ENCODE peak calls at places on chromosome 15, in eight cellular contexts. C, F, E, L, D, B, P and I are unnamed samples.
A peak's percentile ranks its signal among the peaks of the same experiment; 100 is the strongest.

GRCh38 chr15:100529556-100529955 is 806 bp upstream of the CERS3 start:
- DNase-seq in C (no peak), F (no peak), E (no peak), L (no peak), D (no peak), B (no peak), P (no peak), I (no peak)

GRCh38 chr15:62099171-62099601 is 32.4 kb downstream of the C2CD4A start:
- DNase-seq in C (peak; percentile 42), F (peak; percentile 45), E (no peak), L (no peak), D (no peak), B (no peak), P (no peak), I (no peak)

GRCh38 chr15:79157631-79158592 is 67.3 kb upstream of the RASGRF1 start:
- DNase-seq in C (no peak), F (no peak), E (no peak), L (no peak), D (no peak), B (no peak), P (no peak), I (no peak)

GRCh38 chr15:98580577-98580976 is 67.8 kb upstream of the IGF1R start:
- DNase-seq in C (peak; percentile 12), F (no peak), E (no peak), L (no peak), D (no peak), B (no peak), P (no peak), I (no peak)

GRCh38 chr15:82999905-83000671 is 11.4 kb downstream of the C15orf40 start:
- DNase-seq in C (peak; percentile 83), F (peak; percentile 41), E (no peak), L (no peak), D (peak; percentile 54), B (no peak), P (no peak), I (no peak)

GRCh38 chr15:80163217-80163616 is 10.4 kb downstream of the FAH start:
- DNase-seq in C (no peak), F (no peak), E (no peak), L (no peak), D (no peak), B (no peak), P (peak; percentile 59), I (no peak)

GRCh38 chr15:49155834-49156627 is 632 bp upstream of the COPS2 start:
- DNase-seq in C (peak; percentile 44), F (no peak), E (no peak), L (no peak), D (no peak), B (no peak), P (no peak), I (no peak)

GRCh38 chr15:70559223-70559823 is 204.0 kb downstream of the UACA start:
- DNase-seq in C (peak; percentile 67), F (no peak), E (peak; percentile 31), L (peak; percentile 39), D (no peak), B (peak; percentile 38), P (no peak), I (peak; percentile 6)

GRCh38 chr15:83299462-83299861 is 15.0 kb upstream of the BNC1 start:
- DNase-seq in C (no peak), F (no peak), E (no peak), L (no peak), D (no peak), B (no peak), P (no peak), I (no peak)

GRCh38 chr15:57356636-57357035 is 19.7 kb upstream of the CGNL1 start:
- DNase-seq in C (peak; percentile 50), F (no peak), E (no peak), L (no peak), D (no peak), B (no peak), P (no peak), I (no peak)

GRCh38 chr15:71752604-71753289 is 57.6 kb upstream of the NR2E3 start:
- DNase-seq in C (peak; percentile 92), F (peak; percentile 80), E (no peak), L (peak; percentile 33), D (peak; percentile 93), B (no peak), P (no peak), I (no peak)

GRCh38 chr15:57379487-57379886 is 3.2 kb downstream of the CGNL1 start:
- DNase-seq in C (no peak), F (no peak), E (no peak), L (no peak), D (no peak), B (no peak), P (no peak), I (no peak)

GRCh38 chr15:49589030-49589429 is 31.6 kb downstream of the FAM227B start:
- DNase-seq in C (peak; percentile 18), F (no peak), E (no peak), L (no peak), D (no peak), B (no peak), P (no peak), I (no peak)

GRCh38 chr15:100713163-100713867 is 110.9 kb downstream of the ASB7 start:
- DNase-seq in C (peak; percentile 86), F (peak; percentile 64), E (no peak), L (no peak), D (peak; percentile 97), B (no peak), P (peak; percentile 63), I (no peak)

GRCh38 chr15:99682455-99682854 is 50.8 kb downstream of the LYSMD4 start:
- DNase-seq in C (peak; percentile 88), F (no peak), E (no peak), L (no peak), D (no peak), B (no peak), P (no peak), I (no peak)

GRCh38 chr15:47516576-47517371 is 200.5 kb upstream of the SEMA6D start:
- DNase-seq in C (peak; percentile 32), F (no peak), E (no peak), L (no peak), D (no peak), B (no peak), P (no peak), I (no peak)

GRCh38 chr15:38610748-38611147 is 46.1 kb upstream of the RASGRP1 start:
- DNase-seq in C (no peak), F (no peak), E (no peak), L (no peak), D (no peak), B (no peak), P (no peak), I (no peak)

GRCh38 chr15:100285641-100286295 is 56.0 kb downstream of the ADAMTS17 start:
- DNase-seq in C (no peak), F (no peak), E (no peak), L (no peak), D (no peak), B (no peak), P (no peak), I (no peak)

GRCh38 chr15:40911693-40912092 is 17.4 kb downstream of the VPS18 start:
- DNase-seq in C (no peak), F (no peak), E (no peak), L (no peak), D (no peak), B (no peak), P (no peak), I (no peak)

GRCh38 chr15:75835990-75836952 is 7.0 kb upstream of the UBE2Q2 start:
- DNase-seq in C (no peak), F (no peak), E (no peak), L (no peak), D (no peak), B (no peak), P (no peak), I (no peak)
- H3K27ac ChIP-seq in C (no peak overlapping the region), F (no peak overlapping the region), E (peak overlapping the region; percentile 59), L (peak overlapping the region; percentile 2), D (no peak overlapping the region), B (no peak overlapping the region), P (no peak overlapping the region), I (peak overlapping the region; percentile 39)

DNA sequence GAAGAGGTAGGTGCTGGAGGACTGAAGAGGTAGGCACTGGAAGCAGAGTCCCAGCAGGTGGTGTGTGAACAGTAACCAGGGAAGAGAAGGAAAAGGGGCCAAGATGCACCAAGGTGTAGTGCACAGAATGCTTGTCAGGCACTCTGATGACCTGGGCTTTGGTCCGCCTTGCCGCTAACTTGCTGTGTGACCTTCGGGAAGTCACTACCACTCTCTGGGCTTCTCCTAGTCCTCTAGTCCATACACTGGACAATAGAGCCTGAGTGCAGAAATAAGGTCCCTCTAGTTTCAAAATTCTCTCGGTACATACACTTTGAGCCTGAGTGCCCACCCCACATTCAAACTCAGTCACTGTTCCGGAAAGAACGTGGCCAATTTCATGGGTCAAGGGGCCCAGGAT is 24.1 kb downstream of the ANP32A start:
- DNase-seq in C (no peak), F (no peak), E (no peak), L (no peak), D (no peak), B (no peak), P (no peak), I (no peak)
- H3K4me1 ChIP-seq in C (peaks cover 63% of the 10 kb centered on the region), F (peaks cover 33% of the 10 kb centered on the region), E (peaks cover 95% of the 10 kb centered on the region), L (peaks cover 8% of the 10 kb centered on the region), D (peaks cover 26% of the 10 kb centered on the region), B (peaks cover 84% of the 10 kb centered on the region), P (peaks cover 13% of the 10 kb centered on the region), I (peaks cover 59% of the 10 kb centered on the region)

DNA sequence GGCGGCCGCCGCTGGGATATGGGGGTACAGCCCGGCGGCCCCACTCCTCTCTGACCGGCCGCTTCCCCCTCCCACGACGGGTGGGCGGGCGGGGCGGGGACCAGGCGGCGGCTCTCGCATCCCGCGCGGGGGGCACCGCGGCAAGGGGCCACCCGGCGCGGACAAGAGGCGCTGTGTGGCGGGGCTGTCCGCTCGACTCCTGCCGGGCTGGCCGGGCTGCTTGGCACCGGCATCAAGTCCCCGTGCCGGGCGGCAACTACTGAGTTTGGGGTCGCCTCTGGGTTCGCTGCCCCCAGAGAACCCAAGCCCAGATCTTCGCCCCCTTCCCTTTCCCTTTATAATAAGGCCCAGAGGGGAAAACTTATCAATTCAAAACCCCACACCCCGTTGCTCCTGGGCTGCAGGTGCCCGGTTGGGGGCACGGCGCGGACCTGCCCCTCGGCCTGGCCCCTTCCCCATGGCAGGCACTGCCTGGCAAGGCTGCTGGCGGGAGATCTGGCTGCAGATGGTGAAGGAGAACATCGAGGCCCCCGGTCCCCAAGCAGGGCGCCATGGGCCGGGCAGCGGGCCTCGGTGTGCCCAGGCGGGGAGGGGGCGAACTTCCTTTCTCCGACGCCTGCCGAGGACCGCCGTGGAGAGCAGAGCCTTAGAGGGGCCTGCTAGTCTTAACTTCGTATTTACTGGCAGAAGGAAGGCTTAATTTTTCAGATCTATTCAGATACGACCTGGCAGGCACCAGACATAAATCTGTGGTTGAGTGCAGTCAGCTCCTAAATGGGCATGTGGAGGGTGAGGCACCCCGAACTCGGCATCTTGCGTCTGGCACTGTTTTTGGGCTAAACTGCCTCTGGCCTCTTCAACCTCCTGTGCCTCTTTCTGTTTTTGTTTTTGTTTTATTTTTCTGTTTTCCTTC is 913 bp downstream of the APBA2 start:
- DNase-seq in C (no peak), F (no peak), E (no peak), L (no peak), D (no peak), B (no peak), P (no peak), I (no peak)
- H3K4me3 ChIP-seq in C (peak overlapping the region; percentile 85), F (peak overlapping the region; percentile 49), E (peak overlapping the region; percentile 52), L (peak overlapping the region; percentile 60), D (peak overlapping the region; percentile 87), B (peak overlapping the region; percentile 51), P (peak overlapping the region; percentile 36), I (peak overlapping the region; percentile 75)

DNA sequence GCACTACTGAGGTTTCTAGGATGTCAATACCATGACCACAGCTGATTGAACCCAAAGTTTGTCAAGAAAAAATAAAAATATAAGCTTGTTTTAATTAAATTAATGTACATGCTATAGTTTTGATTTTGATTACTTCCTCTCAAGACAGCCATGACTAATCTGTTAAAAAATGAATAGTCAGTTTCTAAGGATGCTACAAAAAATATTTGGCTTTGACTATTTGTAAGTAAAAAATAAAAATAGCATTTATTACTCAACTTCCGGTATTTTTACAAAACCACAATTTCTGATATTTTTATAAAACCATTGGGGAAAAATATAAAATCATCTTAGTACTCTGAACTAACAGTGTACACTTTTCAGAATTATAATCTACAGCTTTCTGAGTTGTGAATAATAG is 12.1 kb upstream of the TEX9 start:
- DNase-seq in C (peak; percentile 22), F (no peak), E (no peak), L (no peak), D (no peak), B (no peak), P (no peak), I (no peak)
- H3K27ac ChIP-seq in C (no peak overlapping the region), F (no peak overlapping the region), E (no peak overlapping the region), L (no peak overlapping the region), D (no peak overlapping the region), B (no peak overlapping the region), P (no peak overlapping the region), I (no peak overlapping the region)